ENCODE peak calls at places on chromosomes 11 and 22, in nine cellular contexts. One of them, this sample, is unnamed.

GRCh38 chr11:7869467-7869866 is 61.6 kb downstream of the OR10A6 start:
- DNase-seq in IMR-90: no peak
- DNase-seq in EH: no peak
- DNase-seq in osteocyte: no peak
- DNase-seq in mammary epithelial cell: peak; percentile 44
- DNase-seq in T-helper 22 cell: no peak
- DNase-seq in HT-29: no peak
- DNase-seq in right lobe of liver: no peak
- DNase-seq in left cardiac atrium: no peak
- DNase-seq in this sample: peak; percentile 20

GRCh38 chr22:19115628-19116027 is 6.6 kb downstream of the DGCR2 start:
- DNase-seq in T-helper 22 cell: no peak
- DNase-seq in IMR-90: no peak
- DNase-seq in right lobe of liver: no peak
- DNase-seq in HT-29: peak; percentile 38
- DNase-seq in mammary epithelial cell: no peak
- DNase-seq in left cardiac atrium: no peak
- DNase-seq in osteocyte: no peak
- DNase-seq in EH: peak; percentile 15
- DNase-seq in this sample: no peak

GRCh38 chr22:25221790-25222189 is 2.4 kb downstream of the CRYBB2 start:
- DNase-seq in T-helper 22 cell: no peak
- DNase-seq in HT-29: no peak
- DNase-seq in right lobe of liver: no peak
- DNase-seq in mammary epithelial cell: no peak
- DNase-seq in IMR-90: no peak
- DNase-seq in osteocyte: no peak
- DNase-seq in EH: no peak
- DNase-seq in left cardiac atrium: no peak
- DNase-seq in this sample: no peak

GRCh38 chr11:5931061-5931460 is 11.0 kb upstream of the OR56A3 start:
- DNase-seq in left cardiac atrium: no peak
- DNase-seq in HT-29: no peak
- DNase-seq in T-helper 22 cell: no peak
- DNase-seq in right lobe of liver: no peak
- DNase-seq in IMR-90: no peak
- DNase-seq in EH: no peak
- DNase-seq in mammary epithelial cell: no peak
- DNase-seq in osteocyte: no peak
- DNase-seq in this sample: no peak

GRCh38 chr22:36198482-36198881 is 3.1 kb downstream of the APOL4 start:
- DNase-seq in left cardiac atrium: no peak
- DNase-seq in EH: no peak
- DNase-seq in osteocyte: no peak
- DNase-seq in right lobe of liver: no peak
- DNase-seq in T-helper 22 cell: no peak
- DNase-seq in HT-29: no peak
- DNase-seq in mammary epithelial cell: no peak
- DNase-seq in IMR-90: no peak
- DNase-seq in this sample: no peak

GRCh38 chr22:49012695-49013094 is 815.0 kb downstream of the BRD1 start:
- DNase-seq in osteocyte: no peak
- DNase-seq in right lobe of liver: no peak
- DNase-seq in left cardiac atrium: no peak
- DNase-seq in T-helper 22 cell: no peak
- DNase-seq in HT-29: no peak
- DNase-seq in IMR-90: no peak
- DNase-seq in EH: no peak
- DNase-seq in mammary epithelial cell: no peak
- DNase-seq in this sample: no peak

GRCh38 chr11:134955281-134955680 is 543.2 kb upstream of the B3GAT1 start:
- DNase-seq in osteocyte: peak; percentile 81
- DNase-seq in left cardiac atrium: no peak
- DNase-seq in IMR-90: no peak
- DNase-seq in T-helper 22 cell: no peak
- DNase-seq in EH: no peak
- DNase-seq in right lobe of liver: no peak
- DNase-seq in HT-29: no peak
- DNase-seq in mammary epithelial cell: no peak
- DNase-seq in this sample: no peak

GRCh38 chr11:96326954-96327353 is 16.0 kb downstream of the MAML2 start:
- DNase-seq in osteocyte: no peak
- DNase-seq in left cardiac atrium: no peak
- DNase-seq in right lobe of liver: no peak
- DNase-seq in HT-29: no peak
- DNase-seq in mammary epithelial cell: no peak
- DNase-seq in T-helper 22 cell: no peak
- DNase-seq in IMR-90: no peak
- DNase-seq in EH: no peak
- DNase-seq in this sample: no peak

GRCh38 chr11:95863486-95864140 is 60.3 kb downstream of the MTMR2 start:
- DNase-seq in mammary epithelial cell: no peak
- DNase-seq in IMR-90: peak; percentile 89
- DNase-seq in HT-29: no peak
- DNase-seq in osteocyte: no peak
- DNase-seq in left cardiac atrium: no peak
- DNase-seq in right lobe of liver: no peak
- DNase-seq in T-helper 22 cell: no peak
- DNase-seq in EH: peak; percentile 82
- DNase-seq in this sample: no peak